ENCODE peak calls at places on chromosomes 7 and 10, in eight cellular contexts. U is body of pancreas, K is ovary, M is endothelial cell of umbilical vein, I is NB4, F is testis, G is gastrocnemius medialis, S is IMR-90. E is an unnamed sample.

GRCh38 chr10:112981553-112981952 is 31.5 kb downstream of the TCF7L2 start:
- DNase-seq in K (no peak), U (no peak), S (no peak), F (no peak), M (no peak), G (no peak), I (peak; percentile 77), E (no peak)

GRCh38 chr10:82242778-82243177 is 367.8 kb downstream of the NRG3 start:
- DNase-seq in M (no peak), U (no peak), K (no peak), I (no peak), F (no peak), S (no peak), G (no peak), E (no peak)

GRCh38 chr7:6306471-6306870 is 34.0 kb upstream of the CYTH3 start:
- DNase-seq in S (peak; percentile 74), F (no peak), K (no peak), U (no peak), M (peak; percentile 26), G (no peak), I (no peak), E (no peak)

GRCh38 chr10:43078986-43079273 is 2.1 kb downstream of the RET start:
- DNase-seq in U (no peak), M (no peak), F (peak; percentile 48), G (no peak), I (peak; percentile 86), S (no peak), K (no peak), E (no peak)

GRCh38 chr10:86366033-86366901 is at the start of gene GRID1:
- DNase-seq in U (peak; percentile 36), K (peak; percentile 38), G (no peak), I (peak; percentile 55), S (no peak), M (no peak), F (peak; percentile 63), E (peak; percentile 57)

GRCh38 chr10:78738457-78738856 is 330.3 kb upstream of the ZMIZ1 start:
- DNase-seq in G (no peak), K (no peak), M (no peak), I (no peak), F (no peak), U (no peak), S (no peak), E (no peak)

GRCh38 chr10:27448926-27449325 is 55.2 kb upstream of the RAB18 start:
- DNase-seq in F (no peak), K (no peak), G (no peak), M (no peak), U (no peak), I (peak; percentile 52), S (peak; percentile 68), E (no peak)

GRCh38 chr7:50851451-50851850 is 68.8 kb upstream of the GRB10 start:
- DNase-seq in M (no peak), I (no peak), F (no peak), U (no peak), K (no peak), G (no peak), S (peak; percentile 54), E (no peak)

GRCh38 chr10:112584276-112584675 is 137.3 kb downstream of the VTI1A start:
- DNase-seq in F (no peak), I (no peak), M (no peak), S (peak; percentile 61), G (no peak), K (no peak), U (no peak), E (no peak)

GRCh38 chr7:147547252-147547897 is 1043.2 kb upstream of the C7orf33 start:
- DNase-seq in M (no peak), G (no peak), I (peak; percentile 55), U (peak; percentile 46), S (peak; percentile 9), K (no peak), F (peak; percentile 35), E (peak; percentile 29)

GRCh38 chr10:99720387-99720786 is 11.5 kb downstream of the COX15 start:
- DNase-seq in K (no peak), G (no peak), S (no peak), F (no peak), M (no peak), U (no peak), I (no peak), E (no peak)

GRCh38 chr7:133345690-133346421 is 93.0 kb downstream of the EXOC4 start:
- DNase-seq in U (no peak), G (no peak), F (no peak), I (no peak), K (no peak), M (no peak), S (no peak), E (no peak)

GRCh38 chr10:97171001-97171400 is 14.8 kb downstream of the SLIT1 start:
- DNase-seq in I (no peak), M (no peak), U (no peak), K (no peak), S (no peak), G (no peak), F (no peak), E (peak; percentile 39)

GRCh38 chr10:97168645-97169044 is 17.1 kb downstream of the SLIT1 start:
- DNase-seq in G (no peak), I (no peak), U (no peak), F (no peak), M (no peak), S (no peak), K (no peak), E (no peak)

GRCh38 chr10:97169063-97169462 is 16.7 kb downstream of the SLIT1 start:
- DNase-seq in M (no peak), U (no peak), S (no peak), K (no peak), I (no peak), G (no peak), F (no peak), E (no peak)

GRCh38 chr10:97173036-97173435 is 12.7 kb downstream of the SLIT1 start:
- DNase-seq in M (no peak), S (no peak), U (no peak), G (no peak), K (no peak), I (no peak), F (no peak), E (peak; percentile 6)

GRCh38 chr10:97169911-97170693 is 15.7 kb downstream of the SLIT1 start:
- DNase-seq in I (no peak), G (no peak), F (no peak), M (no peak), S (no peak), U (peak; percentile 53), K (no peak), E (peak; percentile 42)
- H3K4me3 ChIP-seq in I (no peak overlapping the region), G (no peak overlapping the region), F (no peak overlapping the region), M (no peak overlapping the region), S (no peak overlapping the region), U (no peak overlapping the region), K (no peak overlapping the region), E (no peak overlapping the region)

GRCh38 chr7:104206841-104207240 is 972 bp downstream of the ORC5 start:
- DNase-seq in I (peak; percentile 37), M (peak; percentile 18), K (no peak), U (no peak), S (no peak), F (no peak), G (no peak), E (no peak)

GRCh38 chr7:104207348-104207730 is 474 bp downstream of the ORC5 start:
- DNase-seq in M (peak; percentile 60), S (peak; percentile 12), G (no peak), U (peak; percentile 12), I (peak; percentile 40), F (peak; percentile 21), K (no peak), E (no peak)

GRCh38 chr7:104208421-104208780 is 588 bp upstream of the ORC5 start:
- DNase-seq in F (no peak), G (no peak), K (no peak), U (no peak), I (peak; percentile 7), S (no peak), M (no peak), E (no peak)

GRCh38 chr7:104209063-104209462 is 1.2 kb upstream of the ORC5 start:
- DNase-seq in K (no peak), U (no peak), F (no peak), M (no peak), S (no peak), I (no peak), G (no peak), E (no peak)

DNA sequence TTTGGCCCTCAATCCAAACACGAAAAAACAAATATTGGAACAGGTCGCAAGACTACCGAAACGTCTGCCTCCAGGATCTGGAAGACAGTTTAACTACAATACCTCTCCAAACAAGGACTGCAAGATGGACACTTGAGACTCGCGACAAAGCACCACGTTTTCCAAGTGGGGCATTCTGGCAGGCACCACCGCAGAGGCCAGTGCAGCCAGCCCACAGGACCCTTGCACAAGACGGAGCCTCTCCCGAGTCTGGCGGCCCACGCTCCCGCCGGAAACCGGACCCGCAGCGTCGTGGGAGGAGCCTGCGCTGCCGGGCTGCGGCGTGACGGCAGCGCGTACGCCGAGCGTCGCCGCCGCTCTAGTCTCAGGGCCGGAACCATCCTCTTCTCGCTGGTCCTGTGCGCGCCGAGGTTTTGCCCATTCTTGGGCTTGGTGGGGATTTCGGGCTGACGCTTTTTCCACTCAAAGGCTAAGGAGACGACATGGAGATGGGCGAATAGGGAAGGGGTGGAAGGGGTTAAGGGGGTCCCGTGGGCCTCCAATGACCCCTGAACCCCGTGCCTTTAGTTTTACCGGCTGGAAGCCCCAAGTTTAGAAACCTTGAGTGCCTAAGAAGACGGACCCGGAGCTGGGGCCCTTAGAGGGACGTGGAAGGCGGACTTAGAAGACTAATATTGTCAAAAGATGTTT is at the start of gene ORC5:
- DNase-seq in K (peak; percentile 76), G (peak; percentile 26), F (peak; percentile 82), I (peak; percentile 95), S (peak; percentile 80), U (peak; percentile 73), M (peak; percentile 85), E (peak; percentile 82)
- TF ChIP-seq POLR2A in K (peak; percentile 47), G (peak; percentile 45), F (peak; percentile 4), I (peak; percentile 96), S (peak; percentile 82), U (peak; percentile 81), M (peak; percentile 95), E (peak; percentile 84)

GRCh38 chr10:30819306-30820190 is 190.0 kb upstream of the LYZL2 start:
- DNase-seq in U (no peak), F (no peak), M (no peak), I (no peak), G (no peak), K (no peak), S (peak; percentile 88), E (no peak)
- H3K4me3 ChIP-seq in U (no peak overlapping the region), F (no peak overlapping the region), M (no peak overlapping the region), I (no peak overlapping the region), G (peak overlapping the region; percentile 35), K (no peak overlapping the region), S (peak overlapping the region; percentile 9), E (no peak overlapping the region)

DNA sequence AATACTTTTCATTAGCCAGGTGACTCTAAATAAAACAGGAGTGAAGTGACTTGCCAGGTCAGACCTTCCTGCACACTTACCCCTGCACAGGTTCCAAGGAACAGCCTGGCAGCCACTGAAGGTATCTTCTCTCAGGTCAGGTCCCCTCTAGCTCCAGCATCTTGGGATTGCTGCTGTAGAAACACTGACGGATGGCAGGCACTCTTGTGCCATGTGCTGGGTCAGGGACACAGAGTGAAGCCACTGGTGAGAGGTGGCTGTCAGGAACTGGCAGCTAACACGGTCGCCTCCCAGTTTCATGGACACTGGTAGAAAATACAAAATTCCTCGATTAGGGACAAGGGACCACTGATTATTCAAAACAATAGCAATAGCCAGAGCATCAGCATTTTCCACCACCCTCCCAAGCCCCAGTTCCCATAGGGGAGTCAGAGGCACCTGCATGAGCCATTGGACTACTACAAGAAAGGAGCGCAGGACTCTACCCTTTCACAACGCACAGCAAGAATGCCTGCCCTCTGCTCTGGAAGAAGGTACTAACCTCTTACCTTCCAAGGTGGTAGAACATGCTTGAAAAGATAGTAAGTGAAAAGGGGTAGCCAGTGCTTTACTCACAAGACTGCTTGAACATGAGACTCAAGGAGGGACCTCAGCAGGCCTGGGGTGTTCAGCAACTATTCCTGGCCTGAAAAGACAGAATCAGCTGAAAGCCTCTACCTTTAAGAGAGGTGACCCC is 5.1 kb upstream of the MYO1G start:
- DNase-seq in S (no peak), F (no peak), I (peak; percentile 36), K (no peak), G (no peak), M (no peak), U (no peak), E (no peak)
- TF ChIP-seq POLR2A in S (no peak), F (no peak), I (no peak), K (no peak), G (no peak), M (no peak), U (no peak), E (no peak)